ENCODE peak calls at places on chromosomes 4 and X, in six cellular contexts. Z is uterus, R is HepG2, M is HCT116, G is heart right ventricle, N is Panc1. J is an unnamed sample.

GRCh38 chrX:139828037-139828436 is 104.8 kb downstream of the ATP11C start:
- DNase-seq in Z (no peak), R (peak), M (no peak), G (no peak), N (no peak), J (no peak)

GRCh38 chrX:40012039-40012799 is 85.5 kb downstream of the BCOR start:
- DNase-seq in Z (peak), R (peak), M (no peak), G (peak), N (no peak), J (peak)

GRCh38 chrX:17844236-17844635 is 16.9 kb downstream of the RAI2 start:
- DNase-seq in Z (no peak), R (no peak), M (no peak), G (no peak), N (no peak), J (no peak)

GRCh38 chrX:154370300-154370881 is 4.0 kb downstream of the FLNA start:
- DNase-seq in Z (peak), R (no peak), M (no peak), G (peak), N (no peak), J (peak)

GRCh38 chr4:98447648-98448047 is 186.5 kb downstream of the RAP1GDS1 start:
- DNase-seq in Z (no peak), R (no peak), M (no peak), G (no peak), N (no peak), J (no peak)

GRCh38 chrX:434946-435345 is 48.2 kb upstream of the PPP2R3B start:
- DNase-seq in Z (no peak), R (no peak), M (no peak), G (no peak), N (no peak), J (no peak)

GRCh38 chr4:116275006-116275405 is 810.4 kb downstream of the TRAM1L1 start:
- DNase-seq in Z (no peak), R (no peak), M (no peak), G (no peak), N (no peak), J (no peak)

GRCh38 chr4:150286656-150287055 is 208.4 kb downstream of the DCLK2 start:
- DNase-seq in Z (no peak), R (no peak), M (no peak), G (no peak), N (no peak), J (no peak)

GRCh38 chrX:53483838-53484420 is 49.8 kb upstream of the HSD17B10 start:
- DNase-seq in Z (no peak), R (no peak), M (no peak), G (no peak), N (no peak), J (no peak)

GRCh38 chr4:153137168-153137567 is 67.1 kb upstream of the TRIM2 start:
- DNase-seq in Z (peak), R (no peak), M (no peak), G (no peak), N (no peak), J (peak)

GRCh38 chrX:26008042-26008441 is 130.1 kb upstream of the MAGEB18 start:
- DNase-seq in Z (no peak), R (no peak), M (no peak), G (no peak), N (no peak), J (no peak)

GRCh38 chrX:25925956-25926355 is 212.2 kb upstream of the MAGEB18 start:
- DNase-seq in Z (no peak), R (no peak), M (no peak), G (no peak), N (no peak), J (peak)

GRCh38 chrX:68728186-68728585 is 80.7 kb downstream of the STARD8 start:
- DNase-seq in Z (no peak), R (no peak), M (no peak), G (no peak), N (no peak), J (no peak)

GRCh38 chr4:168677063-168677462 is 180.2 kb downstream of the PALLD start:
- DNase-seq in Z (no peak), R (no peak), M (no peak), G (no peak), N (no peak), J (no peak)

GRCh38 chrX:95903490-95903889 is 781.2 kb upstream of the DIAPH2 start:
- DNase-seq in Z (no peak), R (no peak), M (no peak), G (no peak), N (no peak), J (peak)
- TF ChIP-seq CTCF in Z (no peak), R (no peak), M (no peak), G (no peak), N (no peak), J (no peak)

GRCh38 chr4:156971623-156972369 is at the start of gene PDGFC:
- DNase-seq in Z (peak), R (peak), M (no peak), G (peak), N (no peak), J (peak)

GRCh38 chr4:156972370-156972980 is 876 bp upstream of the PDGFC start:
- DNase-seq in Z (no peak), R (no peak), M (no peak), G (no peak), N (no peak), J (no peak)

GRCh38 chr4:156970501-156971167 is 965 bp downstream of the PDGFC start:
- DNase-seq in Z (peak), R (peak), M (no peak), G (peak), N (no peak), J (peak)

GRCh38 chr4:156969136-156969535 is 2.5 kb downstream of the PDGFC start:
- DNase-seq in Z (no peak), R (no peak), M (no peak), G (no peak), N (no peak), J (no peak)

GRCh38 chr4:156971168-156971601 is 414 bp downstream of the PDGFC start:
- DNase-seq in Z (peak), R (no peak), M (no peak), G (peak), N (no peak), J (no peak)
- H3K4me3 ChIP-seq in Z (peak), R (peak), M (peak), G (peak), N (peak), J (peak)

DNA sequence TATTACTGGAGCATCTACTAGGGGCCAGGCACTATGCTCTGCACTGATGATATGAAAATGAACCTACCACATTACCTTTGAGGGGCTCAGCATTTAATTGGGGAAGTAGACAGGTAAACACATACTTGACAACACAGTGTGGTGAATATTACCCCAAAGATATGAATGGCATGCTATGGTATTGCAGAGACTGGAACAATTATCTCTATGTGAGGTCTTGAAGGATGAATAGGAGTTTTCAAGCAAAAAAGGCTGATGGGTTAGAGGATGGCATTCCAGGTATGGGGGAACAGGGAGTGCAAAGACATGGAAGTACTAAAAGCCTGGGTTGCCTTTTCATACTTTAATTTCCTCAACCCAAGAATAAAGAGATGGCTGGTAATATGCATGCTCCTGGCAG is 59.1 kb upstream of the CAPN6 start:
- DNase-seq in Z (no peak), R (no peak), M (no peak), G (no peak), N (no peak), J (no peak)
- TF ChIP-seq CTCF in Z (no peak), R (no peak), M (no peak), G (no peak), N (no peak), J (no peak)

GRCh38 chr4:66571145-66571544 is 900.9 kb upstream of the EPHA5 start:
- DNase-seq in Z (no peak), R (no peak), M (no peak), G (no peak), N (no peak), J (no peak)

GRCh38 chr4:66572949-66573348 is 902.7 kb upstream of the EPHA5 start:
- DNase-seq in Z (no peak), R (no peak), M (no peak), G (no peak), N (no peak), J (peak)

GRCh38 chr4:66574145-66574978 is 904.1 kb upstream of the EPHA5 start:
- DNase-seq in Z (no peak), R (no peak), M (no peak), G (no peak), N (no peak), J (peak)

GRCh38 chr4:66577922-66578321 is 907.6 kb upstream of the EPHA5 start:
- DNase-seq in Z (no peak), R (no peak), M (no peak), G (no peak), N (no peak), J (no peak)

DNA sequence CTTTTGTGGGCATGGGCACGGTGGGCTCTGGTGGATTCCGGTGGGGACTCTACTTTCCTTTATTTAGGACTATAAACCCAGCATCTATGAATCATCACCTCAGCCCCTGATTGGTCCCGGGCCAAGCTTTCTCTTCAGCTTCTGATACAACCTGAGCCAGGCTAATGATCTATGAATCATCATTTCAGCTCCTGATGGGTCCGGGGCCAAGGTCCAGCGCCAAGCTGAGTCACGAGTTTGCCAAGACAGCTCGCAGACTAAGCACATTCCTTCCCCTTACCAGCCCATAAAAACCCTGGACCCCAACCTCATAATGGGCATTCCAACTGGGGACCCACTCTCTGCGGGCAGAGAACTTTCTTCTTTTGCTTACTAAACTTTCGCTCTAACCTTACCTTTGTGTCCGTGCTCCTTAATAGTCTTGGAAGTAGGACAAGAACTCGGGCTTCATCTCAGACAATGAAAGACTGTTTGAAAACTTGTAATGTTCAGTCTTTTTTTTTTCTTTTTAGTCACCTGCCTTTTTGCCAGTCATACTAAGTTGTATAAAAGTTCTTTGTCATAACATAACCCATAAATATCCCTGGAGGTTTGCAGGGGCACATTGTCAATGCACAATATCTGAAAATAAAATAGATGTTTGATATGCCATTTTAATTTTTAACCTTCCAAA is 904.9 kb upstream of the EPHA5 start:
- DNase-seq in Z (peak), R (peak), M (no peak), G (no peak), N (no peak), J (peak)
- H3K4me3 ChIP-seq in Z (no peak), R (no peak), M (no peak), G (no peak), N (peak), J (no peak)

DNA sequence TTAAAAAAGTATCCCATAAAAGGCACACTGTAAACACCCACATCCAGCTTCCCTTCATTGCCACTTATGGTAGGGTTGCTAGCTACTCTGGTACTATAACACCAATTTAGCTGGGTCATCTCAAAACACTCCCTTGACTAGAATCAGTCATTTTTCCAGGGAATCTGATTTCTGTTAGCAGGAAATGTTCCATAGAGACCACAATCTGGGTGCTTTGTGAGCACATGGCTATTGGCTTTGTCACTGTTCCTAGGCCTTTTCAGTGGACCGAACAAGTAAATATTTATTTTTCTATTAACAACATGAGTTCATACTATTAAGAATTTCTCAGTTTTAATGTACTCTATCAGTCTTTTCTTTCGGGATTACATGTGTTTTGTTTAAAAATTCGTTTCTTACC is 404.7 kb upstream of the GNPDA2 start:
- DNase-seq in Z (no peak), R (no peak), M (no peak), G (no peak), N (no peak), J (no peak)
- TF ChIP-seq CTCF in Z (no peak), R (no peak), M (no peak), G (no peak), N (no peak), J (no peak)

DNA sequence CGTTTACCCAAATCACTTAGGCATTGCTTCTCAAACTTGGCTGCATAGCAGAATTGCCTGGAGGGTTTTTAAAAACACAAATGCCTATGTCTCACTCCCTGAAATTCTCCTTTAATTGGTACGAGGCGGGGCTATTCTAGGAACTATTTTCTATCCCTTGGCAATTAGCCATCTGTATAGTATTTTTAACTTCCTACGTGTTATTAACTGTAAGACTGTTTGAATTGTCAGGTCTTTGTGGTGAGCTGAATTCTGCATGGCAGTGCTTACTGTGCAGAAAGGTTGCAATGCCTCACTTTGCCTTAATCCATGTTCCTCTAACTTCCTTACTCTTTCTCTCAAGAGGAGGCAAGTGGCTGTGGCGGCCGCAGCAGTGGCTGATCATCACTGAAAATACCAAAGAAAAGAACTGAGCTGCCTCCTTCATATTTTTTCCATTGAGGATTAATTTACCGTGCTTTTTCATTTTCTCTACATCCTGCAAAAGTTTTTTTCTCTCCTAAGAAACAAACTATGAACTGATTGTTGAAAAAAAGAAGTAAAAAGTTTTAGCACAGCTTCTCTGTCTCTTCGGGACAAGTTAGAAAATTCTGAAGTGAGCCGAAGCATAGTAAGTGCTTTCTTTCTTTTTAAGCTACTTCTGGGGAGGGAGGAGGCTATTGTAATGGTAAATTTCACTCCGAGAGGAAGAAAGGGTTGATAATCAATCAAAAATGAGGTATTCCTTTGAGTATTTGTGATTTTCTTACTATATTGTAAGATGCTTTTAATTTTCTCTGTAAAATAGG is at the start of gene SHROOM3:
- DNase-seq in Z (no peak), R (no peak), M (no peak), G (no peak), N (no peak), J (no peak)
- H3K4me3 ChIP-seq in Z (peak), R (no peak), M (no peak), G (peak), N (no peak), J (peak)

GRCh38 chr4:121069419-121069818 is 2.9 kb downstream of the NDNF start:
- DNase-seq in Z (no peak), R (no peak), M (no peak), G (no peak), N (no peak), J (no peak)

GRCh38 chr4:121070274-121070673 is 2.1 kb downstream of the NDNF start:
- DNase-seq in Z (no peak), R (no peak), M (no peak), G (no peak), N (no peak), J (no peak)

GRCh38 chr4:121071640-121072037 is 696 bp downstream of the NDNF start:
- DNase-seq in Z (no peak), R (no peak), M (no peak), G (no peak), N (no peak), J (no peak)

GRCh38 chr4:121072080-121072835 is at the start of gene NDNF:
- DNase-seq in Z (peak), R (peak), M (no peak), G (peak), N (no peak), J (peak)

DNA sequence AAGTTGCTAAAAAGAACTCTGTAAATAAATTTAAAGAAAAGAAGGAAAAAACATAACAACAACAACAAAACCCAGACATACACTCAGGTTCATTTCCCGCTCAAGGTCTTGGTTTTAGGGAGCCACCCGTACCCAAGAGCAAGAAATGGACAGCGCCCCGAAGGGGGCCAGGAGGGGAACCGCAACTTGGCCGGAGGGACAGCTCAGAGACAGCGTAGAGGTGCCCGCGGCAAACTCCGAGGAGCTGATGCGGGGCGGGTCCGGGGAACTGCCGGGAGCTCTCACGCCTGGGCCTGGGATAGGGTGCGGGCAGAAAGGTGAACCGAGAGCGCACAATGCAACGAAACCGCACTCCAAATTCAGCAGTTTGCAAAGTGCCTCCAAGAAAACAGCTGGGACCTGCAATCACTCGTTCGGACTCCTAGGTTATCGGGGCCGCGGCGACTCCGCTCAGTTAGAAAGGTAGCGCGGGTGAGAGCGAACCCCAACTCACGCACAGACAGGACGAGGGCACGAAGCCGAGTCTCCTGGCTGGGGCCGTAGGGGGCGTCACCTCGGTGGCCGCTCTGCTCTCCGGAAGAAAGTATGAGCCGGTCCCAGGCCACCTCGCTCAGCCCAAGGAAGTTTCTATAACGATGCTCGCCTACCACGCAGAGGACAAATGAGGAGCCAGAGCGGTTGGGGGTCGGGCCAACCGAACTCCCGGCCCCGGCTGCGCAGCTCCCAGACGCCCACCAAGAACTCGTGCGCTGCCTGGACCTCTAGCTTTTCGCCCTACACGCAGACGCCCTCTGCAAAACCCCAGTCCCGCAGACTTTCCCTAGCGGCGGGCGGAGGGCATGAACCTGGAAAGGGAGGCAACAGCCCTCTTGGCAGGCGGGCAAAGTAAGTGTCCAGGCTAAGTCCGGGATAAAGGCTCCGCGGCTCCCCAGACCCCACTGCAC is 1.4 kb downstream of the NDNF start:
- DNase-seq in Z (peak), R (no peak), M (no peak), G (peak), N (no peak), J (peak)
- TF ChIP-seq CTCF in Z (peak), R (no peak), M (no peak), G (peak), N (peak), J (peak)

J was measured in fibroblast of pulmonary artery.